ENCODE peak calls at places on chromosomes 13 and 19, in seven cellular contexts. One of them, this sample, is unnamed.

GRCh38 chr13:24700539-24700938 is 20.3 kb downstream of the ATP12A start:
- DNase-seq in Panc1: no peak
- DNase-seq in GM12878: no peak
- DNase-seq in A549: no peak
- DNase-seq in K562: no peak
- DNase-seq in GM23338: no peak
- DNase-seq in HCT116: no peak
- DNase-seq in this sample: no peak

GRCh38 chr19:51783373-51783772 is 11.6 kb upstream of the FPR3 start:
- DNase-seq in Panc1: no peak
- DNase-seq in GM12878: no peak
- DNase-seq in A549: peak; percentile 24
- DNase-seq in K562: no peak
- DNase-seq in GM23338: peak; percentile 61
- DNase-seq in HCT116: peak; percentile 26
- DNase-seq in this sample: peak; percentile 54

GRCh38 chr19:2634228-2634951 is 68.1 kb downstream of the GNG7 start:
- DNase-seq in Panc1: no peak
- DNase-seq in GM12878: no peak
- DNase-seq in A549: no peak
- DNase-seq in K562: no peak
- DNase-seq in GM23338: no peak
- DNase-seq in HCT116: no peak
- DNase-seq in this sample: peak; percentile 83

GRCh38 chr13:30681489-30682242 is 53.7 kb upstream of the ALOX5AP start:
- DNase-seq in Panc1: no peak
- DNase-seq in GM12878: no peak
- DNase-seq in A549: no peak
- DNase-seq in K562: no peak
- DNase-seq in GM23338: no peak
- DNase-seq in HCT116: no peak
- DNase-seq in this sample: peak; percentile 67

GRCh38 chr19:31352296-31352781 is 3.1 kb upstream of the TSHZ3 start:
- DNase-seq in Panc1: no peak
- DNase-seq in GM12878: no peak
- DNase-seq in A549: no peak
- DNase-seq in K562: no peak
- DNase-seq in GM23338: peak; percentile 62
- DNase-seq in HCT116: no peak
- DNase-seq in this sample: no peak

GRCh38 chr19:10975374-10976036 is 14.7 kb downstream of the SMARCA4 start:
- DNase-seq in Panc1: no peak
- DNase-seq in GM12878: no peak
- DNase-seq in A549: no peak
- DNase-seq in K562: no peak
- DNase-seq in GM23338: no peak
- DNase-seq in HCT116: no peak
- DNase-seq in this sample: no peak

GRCh38 chr19:48445256-48445605 is 552 bp upstream of the GRWD1 start:
- DNase-seq in Panc1: no peak
- DNase-seq in GM12878: no peak
- DNase-seq in A549: peak; percentile 93
- DNase-seq in K562: peak; percentile 79
- DNase-seq in GM23338: peak; percentile 84
- DNase-seq in HCT116: peak; percentile 77
- DNase-seq in this sample: peak; percentile 68

GRCh38 chr13:57128909-57129308 is 11.8 kb upstream of the PRR20A start:
- DNase-seq in Panc1: no peak
- DNase-seq in GM12878: no peak
- DNase-seq in A549: peak; percentile 0
- DNase-seq in K562: no peak
- DNase-seq in GM23338: peak; percentile 67
- DNase-seq in HCT116: no peak
- DNase-seq in this sample: no peak

GRCh38 chr13:114097893-114098688 is 34.3 kb downstream of the RASA3 start:
- DNase-seq in Panc1: no peak
- DNase-seq in GM12878: no peak
- DNase-seq in A549: no peak
- DNase-seq in K562: no peak
- DNase-seq in GM23338: no peak
- DNase-seq in HCT116: no peak
- DNase-seq in this sample: no peak

GRCh38 chr19:53865918-53866696 is 1.6 kb upstream of the MYADM start:
- DNase-seq in Panc1: no peak
- DNase-seq in GM12878: no peak
- DNase-seq in A549: peak; percentile 92
- DNase-seq in K562: peak; percentile 46
- DNase-seq in GM23338: peak; percentile 85
- DNase-seq in HCT116: peak; percentile 60
- DNase-seq in this sample: peak; percentile 34

GRCh38 chr13:106381083-106381482 is 154.4 kb downstream of the EFNB2 start:
- DNase-seq in Panc1: no peak
- DNase-seq in GM12878: no peak
- DNase-seq in A549: no peak
- DNase-seq in K562: no peak
- DNase-seq in GM23338: no peak
- DNase-seq in HCT116: no peak
- DNase-seq in this sample: no peak

GRCh38 chr13:74061939-74062595 is 72.1 kb downstream of the KLF12 start:
- DNase-seq in Panc1: no peak
- DNase-seq in GM12878: peak; percentile 55
- DNase-seq in A549: no peak
- DNase-seq in K562: no peak
- DNase-seq in GM23338: no peak
- DNase-seq in HCT116: no peak
- DNase-seq in this sample: no peak

GRCh38 chr19:7419777-7420439 is 68.9 kb downstream of the PEX11G start:
- DNase-seq in Panc1: no peak
- DNase-seq in GM12878: no peak
- DNase-seq in A549: no peak
- DNase-seq in K562: no peak
- DNase-seq in GM23338: no peak
- DNase-seq in HCT116: no peak
- DNase-seq in this sample: no peak

GRCh38 chr19:29495971-29496441 is 29.8 kb upstream of the VSTM2B start:
- DNase-seq in Panc1: no peak
- DNase-seq in GM12878: no peak
- DNase-seq in A549: no peak
- DNase-seq in K562: no peak
- DNase-seq in GM23338: no peak
- DNase-seq in HCT116: no peak
- DNase-seq in this sample: no peak

GRCh38 chr19:31127132-31127967 is 221.9 kb downstream of the TSHZ3 start:
- DNase-seq in Panc1: peak; percentile 52
- DNase-seq in GM12878: no peak
- DNase-seq in A549: peak; percentile 82
- DNase-seq in K562: no peak
- DNase-seq in GM23338: no peak
- DNase-seq in HCT116: no peak
- DNase-seq in this sample: no peak

GRCh38 chr13:34847751-34848150 is 94.3 kb upstream of the NBEA start:
- DNase-seq in Panc1: no peak
- DNase-seq in GM12878: no peak
- DNase-seq in A549: no peak
- DNase-seq in K562: no peak
- DNase-seq in GM23338: peak; percentile 35
- DNase-seq in HCT116: no peak
- DNase-seq in this sample: no peak

GRCh38 chr13:24491853-24492252 is 20.7 kb downstream of the PARP4 start:
- DNase-seq in Panc1: no peak
- DNase-seq in GM12878: no peak
- DNase-seq in A549: no peak
- DNase-seq in K562: no peak
- DNase-seq in GM23338: no peak
- DNase-seq in HCT116: no peak
- DNase-seq in this sample: no peak

GRCh38 chr13:113977976-113978375 is 4.1 kb upstream of the C13orf46 start:
- DNase-seq in Panc1: no peak
- DNase-seq in GM12878: no peak
- DNase-seq in A549: no peak
- DNase-seq in K562: no peak
- DNase-seq in GM23338: no peak
- DNase-seq in HCT116: no peak
- DNase-seq in this sample: no peak

GRCh38 chr13:86792153-86792651 is 879.0 kb upstream of the SLITRK5 start:
- DNase-seq in Panc1: no peak
- DNase-seq in GM12878: no peak
- DNase-seq in A549: no peak
- DNase-seq in K562: no peak
- DNase-seq in GM23338: peak; percentile 44
- DNase-seq in HCT116: no peak
- DNase-seq in this sample: no peak

GRCh38 chr13:97976551-97977375 is 23.3 kb downstream of the IPO5 start:
- DNase-seq in Panc1: no peak
- DNase-seq in GM12878: no peak
- DNase-seq in A549: peak; percentile 2
- DNase-seq in K562: peak; percentile 44
- DNase-seq in GM23338: peak; percentile 34
- DNase-seq in HCT116: no peak
- DNase-seq in this sample: no peak

GRCh38 chr13:99436013-99436412 is 65.3 kb upstream of the TM9SF2 start:
- DNase-seq in Panc1: no peak
- DNase-seq in GM12878: no peak
- DNase-seq in A549: no peak
- DNase-seq in K562: no peak
- DNase-seq in GM23338: no peak
- DNase-seq in HCT116: no peak
- DNase-seq in this sample: no peak

GRCh38 chr13:92187378-92187989 is 789.1 kb downstream of the GPC5 start:
- DNase-seq in Panc1: peak; percentile 15
- DNase-seq in GM12878: no peak
- DNase-seq in A549: peak; percentile 12
- DNase-seq in K562: peak; percentile 14
- DNase-seq in GM23338: peak; percentile 72
- DNase-seq in HCT116: no peak
- DNase-seq in this sample: peak; percentile 26
- TF ChIP-seq CTCF in Panc1: peak; percentile 72
- TF ChIP-seq CTCF in GM12878: peak; percentile 76
- TF ChIP-seq CTCF in A549: peak; percentile 52
- TF ChIP-seq CTCF in K562: peak; percentile 15
- TF ChIP-seq CTCF in GM23338: peak; percentile 88
- TF ChIP-seq CTCF in HCT116: peak; percentile 65
- TF ChIP-seq CTCF in this sample: peak; percentile 55

DNA sequence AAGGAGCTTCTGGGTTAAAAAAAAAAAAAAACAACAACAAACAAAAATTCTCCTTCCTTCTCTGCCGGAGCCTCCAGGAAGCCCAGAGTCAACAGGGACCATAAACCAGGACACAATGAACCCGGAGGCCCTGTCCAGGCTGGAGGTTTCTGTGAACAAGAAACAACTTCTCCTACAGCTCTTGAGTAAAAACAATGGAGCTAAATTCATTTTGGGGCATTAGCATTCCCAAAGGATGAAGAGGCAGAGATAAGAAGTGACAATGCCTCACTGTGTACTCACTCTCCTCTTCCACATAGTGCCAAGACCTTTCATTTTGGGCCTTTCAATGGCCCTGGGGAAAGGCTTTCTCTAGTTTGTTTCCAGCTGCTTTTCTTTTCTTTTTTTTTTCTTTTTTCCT is 9.0 kb downstream of the RHPN2 start:
- DNase-seq in Panc1: no peak
- DNase-seq in GM12878: no peak
- DNase-seq in A549: no peak
- DNase-seq in K562: no peak
- DNase-seq in GM23338: no peak
- DNase-seq in HCT116: no peak
- DNase-seq in this sample: no peak
- TF ChIP-seq REST in Panc1: no peak
- TF ChIP-seq REST in GM12878: no peak
- TF ChIP-seq REST in A549: no peak
- TF ChIP-seq REST in K562: no peak
- TF ChIP-seq REST in GM23338: no peak
- TF ChIP-seq REST in HCT116: no peak
- TF ChIP-seq REST in this sample: no peak

GRCh38 chr19:38635483-38636399 is 11.7 kb upstream of the ACTN4 start:
- DNase-seq in Panc1: no peak
- DNase-seq in GM12878: no peak
- DNase-seq in A549: no peak
- DNase-seq in K562: no peak
- DNase-seq in GM23338: no peak
- DNase-seq in HCT116: no peak
- DNase-seq in this sample: no peak

GRCh38 chr19:38629568-38629967 is 10.6 kb downstream of the EIF3K start:
- DNase-seq in Panc1: no peak
- DNase-seq in GM12878: no peak
- DNase-seq in A549: no peak
- DNase-seq in K562: no peak
- DNase-seq in GM23338: no peak
- DNase-seq in HCT116: no peak
- DNase-seq in this sample: no peak

GRCh38 chr19:38634757-38635482 is 12.5 kb upstream of the ACTN4 start:
- DNase-seq in Panc1: no peak
- DNase-seq in GM12878: peak; percentile 32
- DNase-seq in A549: peak; percentile 80
- DNase-seq in K562: peak; percentile 76
- DNase-seq in GM23338: peak; percentile 73
- DNase-seq in HCT116: no peak
- DNase-seq in this sample: peak; percentile 73

GRCh38 chr19:38638461-38638860 is 9.0 kb upstream of the ACTN4 start:
- DNase-seq in Panc1: no peak
- DNase-seq in GM12878: no peak
- DNase-seq in A549: no peak
- DNase-seq in K562: no peak
- DNase-seq in GM23338: no peak
- DNase-seq in HCT116: no peak
- DNase-seq in this sample: no peak

DNA sequence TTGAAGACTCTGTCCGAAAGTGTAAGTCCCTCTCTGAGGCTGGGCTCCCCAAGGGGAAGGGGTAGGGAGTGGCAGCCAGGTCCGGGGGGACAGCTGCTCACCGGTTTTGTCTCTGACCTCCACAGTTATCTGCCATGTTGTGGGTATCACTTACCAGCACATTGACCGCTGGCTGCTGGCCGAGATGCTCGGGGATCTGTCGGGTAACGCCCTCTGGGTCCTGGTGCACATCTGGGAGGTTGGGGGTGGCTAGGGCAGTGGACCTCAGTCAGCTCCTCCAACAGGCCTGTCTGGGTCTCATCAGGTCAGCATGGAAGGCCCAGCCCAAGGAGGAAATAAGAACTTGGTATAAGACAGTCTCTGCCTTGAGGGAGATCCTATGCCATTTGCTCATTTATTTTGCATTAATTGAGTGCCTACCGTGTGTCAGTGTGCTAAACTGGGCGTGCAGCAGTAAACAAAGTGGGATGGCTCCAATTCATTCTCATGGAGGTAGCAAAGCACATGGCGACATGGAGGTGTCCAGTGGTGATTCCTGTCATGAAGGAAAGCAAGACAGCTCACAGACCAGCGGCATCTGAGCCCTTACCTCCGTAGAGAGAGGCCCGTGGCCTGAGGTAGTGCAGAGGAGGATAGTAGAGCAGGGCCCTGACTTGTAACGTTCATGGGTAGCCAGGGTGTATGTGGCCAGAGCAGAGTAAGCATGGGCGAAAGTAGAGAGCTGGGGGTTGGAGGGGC is 13.7 kb downstream of the EIF3K start:
- DNase-seq in Panc1: no peak
- DNase-seq in GM12878: no peak
- DNase-seq in A549: no peak
- DNase-seq in K562: no peak
- DNase-seq in GM23338: no peak
- DNase-seq in HCT116: no peak
- DNase-seq in this sample: no peak
- H3K27ac ChIP-seq in Panc1: no peak overlapping the region
- H3K27ac ChIP-seq in GM12878: no peak overlapping the region
- H3K27ac ChIP-seq in A549: peak overlapping the region; percentile 81
- H3K27ac ChIP-seq in K562: peak overlapping the region; percentile 0
- H3K27ac ChIP-seq in GM23338: no peak overlapping the region
- H3K27ac ChIP-seq in HCT116: no peak overlapping the region
- H3K27ac ChIP-seq in this sample: no peak overlapping the region

GRCh38 chr13:20828540-20829364 is 55.0 kb upstream of the EEF1AKMT1 start:
- DNase-seq in Panc1: no peak
- DNase-seq in GM12878: peak; percentile 26
- DNase-seq in A549: peak; percentile 40
- DNase-seq in K562: no peak
- DNase-seq in GM23338: peak; percentile 87
- DNase-seq in HCT116: peak; percentile 26
- DNase-seq in this sample: no peak
- TF ChIP-seq CTCF in Panc1: peak; percentile 68
- TF ChIP-seq CTCF in GM12878: peak; percentile 80
- TF ChIP-seq CTCF in A549: peak; percentile 66
- TF ChIP-seq CTCF in K562: peak; percentile 53
- TF ChIP-seq CTCF in GM23338: peak; percentile 59
- TF ChIP-seq CTCF in HCT116: peak; percentile 77
- TF ChIP-seq CTCF in this sample: peak; percentile 22

This sample was measured in HL-60.